ENCODE peak calls at places on chromosomes 16 and 17, in six cellular contexts. V is SK-N-SH, D is HCT116, L is K562, M is HepG2, G is H1. J is an unnamed sample.

GRCh38 chr17:9538626-9539025 is 37.0 kb downstream of the STX8 start:
- DNase-seq in V (no peak), D (no peak), L (no peak), M (no peak), G (no peak), J (no peak)

GRCh38 chr16:24950275-24950674 is 64.9 kb downstream of the ARHGAP17 start:
- DNase-seq in V (no peak), D (no peak), L (no peak), M (no peak), G (no peak), J (no peak)

GRCh38 chr17:4304417-4305027 is 40.7 kb upstream of the ANKFY1 start:
- DNase-seq in V (peak; percentile 68), D (peak; percentile 18), L (peak; percentile 62), M (peak; percentile 41), G (no peak), J (peak; percentile 28)

GRCh38 chr17:81390436-81391214 is 4.6 kb upstream of the BAHCC1 start:
- DNase-seq in V (no peak), D (no peak), L (no peak), M (no peak), G (no peak), J (no peak)

GRCh38 chr17:77303620-77304019 is 162.9 kb downstream of the SEC14L1 start:
- DNase-seq in V (no peak), D (no peak), L (no peak), M (no peak), G (no peak), J (no peak)

GRCh38 chr16:86471896-86472295 is 38.4 kb upstream of the FOXF1 start:
- DNase-seq in V (no peak), D (no peak), L (no peak), M (no peak), G (no peak), J (no peak)

GRCh38 chr16:2090819-2091721 is 43.3 kb downstream of the TSC2 start:
- DNase-seq in V (peak; percentile 75), D (peak; percentile 66), L (peak; percentile 80), M (no peak), G (peak; percentile 59), J (no peak)

GRCh38 chr16:30921748-30922419 is 1.5 kb upstream of the FBXL19 start:
- DNase-seq in V (peak; percentile 92), D (peak; percentile 81), L (peak; percentile 88), M (peak; percentile 90), G (peak; percentile 90), J (peak; percentile 73)

GRCh38 chr17:3888343-3889171 is 4.3 kb downstream of the CAMKK1 start:
- DNase-seq in V (no peak), D (peak; percentile 72), L (peak; percentile 83), M (no peak), G (no peak), J (no peak)

GRCh38 chr16:69166221-69166833 is 20.6 kb upstream of the SNTB2 start:
- DNase-seq in V (no peak), D (no peak), L (peak; percentile 33), M (no peak), G (no peak), J (no peak)

GRCh38 chr17:73211745-73212144 is 18.9 kb downstream of the COG1 start:
- DNase-seq in V (no peak), D (no peak), L (no peak), M (no peak), G (no peak), J (no peak)

GRCh38 chr16:65318590-65319267 is 196.9 kb upstream of the CDH11 start:
- DNase-seq in V (no peak), D (no peak), L (no peak), M (no peak), G (peak; percentile 47), J (no peak)

GRCh38 chr17:76888661-76889060 is 20.5 kb downstream of the MGAT5B start:
- DNase-seq in V (no peak), D (no peak), L (peak; percentile 46), M (peak; percentile 23), G (no peak), J (no peak)

GRCh38 chr17:34171245-34171818 is 83.8 kb upstream of the CCL2 start:
- DNase-seq in V (peak; percentile 62), D (peak; percentile 12), L (peak; percentile 84), M (peak; percentile 65), G (no peak), J (peak; percentile 35)

GRCh38 chr16:9364721-9365693 is 273.6 kb downstream of the HAPSTR1 start:
- DNase-seq in V (peak; percentile 33), D (no peak), L (no peak), M (peak; percentile 86), G (no peak), J (peak; percentile 68)

GRCh38 chr17:39069114-39069756 is 82.2 kb downstream of the PLXDC1 start:
- DNase-seq in V (peak; percentile 69), D (no peak), L (peak; percentile 35), M (peak; percentile 46), G (no peak), J (peak; percentile 72)

GRCh38 chr17:68613739-68614298 is 12.7 kb upstream of the FAM20A start:
- DNase-seq in V (peak; percentile 46), D (peak; percentile 62), L (peak; percentile 34), M (peak; percentile 86), G (peak; percentile 49), J (no peak)

DNA sequence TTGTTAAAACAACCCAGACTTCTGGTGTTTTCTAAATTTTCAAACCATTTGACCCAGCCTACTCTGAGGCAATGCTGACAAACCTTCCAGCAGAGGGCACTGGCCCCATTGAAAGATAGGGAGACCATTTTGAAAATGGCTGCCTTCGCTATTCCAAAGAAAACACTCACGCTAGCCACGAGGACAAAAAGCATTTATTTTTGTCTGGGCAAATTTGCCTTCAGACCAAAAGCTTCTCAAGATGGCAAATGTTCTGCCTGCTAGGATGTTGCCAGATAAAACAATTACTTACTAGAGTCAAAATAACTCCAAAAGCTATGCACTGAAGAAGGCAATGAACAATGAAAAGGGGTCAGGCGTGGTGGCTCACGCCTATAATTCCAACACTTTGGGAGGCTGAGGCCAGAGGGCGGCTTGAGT is 296.7 kb upstream of the IRX5 start:
- DNase-seq in V (no peak), D (peak; percentile 39), L (peak; percentile 48), M (peak; percentile 14), G (no peak), J (no peak)
- TF ChIP-seq JUND in V (no peak), D (no peak), L (no peak), M (no peak), G (no peak), J (no peak)

GRCh38 chr16:27651299-27651698 is 101.4 kb downstream of the KATNIP start:
- DNase-seq in V (no peak), D (no peak), L (no peak), M (no peak), G (no peak), J (no peak)

GRCh38 chr16:27646811-27647210 is 96.9 kb downstream of the KATNIP start:
- DNase-seq in V (no peak), D (no peak), L (no peak), M (no peak), G (no peak), J (no peak)

GRCh38 chr16:27649021-27649420 is 99.1 kb downstream of the KATNIP start:
- DNase-seq in V (no peak), D (no peak), L (no peak), M (no peak), G (no peak), J (no peak)

DNA sequence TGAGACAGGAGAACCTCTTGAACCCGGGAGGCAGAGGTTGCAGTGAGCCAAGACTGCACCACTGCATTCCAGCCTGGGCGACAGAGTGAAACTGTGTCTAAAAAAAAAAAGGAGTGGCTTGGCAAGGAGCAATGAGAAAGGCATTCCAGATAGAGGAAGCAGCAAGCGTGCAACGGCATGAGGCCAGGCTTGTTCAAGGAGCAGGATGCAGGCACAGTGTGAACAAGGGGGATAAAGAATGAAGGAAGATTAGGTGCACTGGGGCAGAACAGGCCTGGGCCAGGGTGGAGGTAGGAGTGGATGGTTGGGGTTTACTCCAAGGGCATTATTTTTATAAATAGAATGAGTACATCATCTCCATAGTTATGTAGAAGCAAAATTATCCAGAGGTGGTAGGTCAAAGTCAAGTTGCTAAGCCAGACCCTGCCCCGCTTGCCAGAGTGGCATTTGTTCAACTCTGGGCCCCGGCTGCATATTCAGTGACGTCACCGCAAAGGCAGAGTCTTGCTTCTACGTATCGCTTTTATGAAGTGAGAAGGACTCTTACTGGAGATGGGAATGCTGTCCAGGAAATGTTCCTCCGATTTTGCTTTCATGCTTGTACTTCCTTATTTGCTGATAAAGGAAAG is 100.2 kb downstream of the KATNIP start:
- DNase-seq in V (no peak), D (no peak), L (no peak), M (no peak), G (no peak), J (no peak)
- TF ChIP-seq JUND in V (no peak), D (no peak), L (no peak), M (no peak), G (no peak), J (no peak)

GRCh38 chr16:70561623-70562022 is 38.0 kb downstream of the SF3B3 start:
- DNase-seq in V (no peak), D (no peak), L (no peak), M (no peak), G (no peak), J (peak; percentile 91)
- TF ChIP-seq JUND in V (no peak), D (no peak), L (no peak), M (no peak), G (no peak), J (no peak)

GRCh38 chr17:35708149-35708548 is 23.3 kb upstream of the RASL10B start:
- DNase-seq in V (no peak), D (no peak), L (no peak), M (no peak), G (no peak), J (no peak)

GRCh38 chr17:35705230-35705629 is 26.2 kb upstream of the RASL10B start:
- DNase-seq in V (no peak), D (no peak), L (no peak), M (no peak), G (no peak), J (no peak)

GRCh38 chr17:35705705-35706104 is 25.7 kb upstream of the RASL10B start:
- DNase-seq in V (no peak), D (no peak), L (no peak), M (peak; percentile 70), G (no peak), J (no peak)

GRCh38 chr17:35709874-35710273 is 21.6 kb upstream of the RASL10B start:
- DNase-seq in V (no peak), D (peak; percentile 7), L (no peak), M (no peak), G (no peak), J (no peak)

GRCh38 chr17:35708951-35709350 is 22.5 kb upstream of the RASL10B start:
- DNase-seq in V (no peak), D (no peak), L (no peak), M (no peak), G (no peak), J (no peak)
- TF ChIP-seq JUND in V (no peak), D (no peak), L (no peak), M (no peak), G (no peak), J (no peak)

GRCh38 chr17:15914400-15915165 is 30.3 kb upstream of the ADORA2B start:
- DNase-seq in V (no peak), D (no peak), L (no peak), M (no peak), G (no peak), J (no peak)
- TF ChIP-seq JUND in V (no peak), D (no peak), L (no peak), M (no peak), G (no peak), J (no peak)